ENCODE peak calls at places on chromosomes 4 and X, in eight cellular contexts. B, M, I, A, H, S, P and Z are unnamed samples.

GRCh38 chr4:113069212-113069892 is 19.9 kb downstream of the ANK2 start:
- DNase-seq in S (no peak), I (no peak), B (no peak), M (no peak), H (no peak), A (peak), P (no peak), Z (no peak)

GRCh38 chr4:2072971-2073807 is 14.1 kb downstream of the NAT8L start:
- DNase-seq in I (no peak), B (no peak), P (no peak), S (no peak), A (no peak), M (no peak), H (no peak), Z (no peak)

GRCh38 chr4:48902266-48902665 is 4.3 kb downstream of the OCIAD2 start:
- DNase-seq in S (no peak), I (no peak), B (no peak), H (no peak), A (peak), M (no peak), P (no peak), Z (no peak)

GRCh38 chr4:8754634-8755589 is 116.7 kb downstream of the HMX1 start:
- DNase-seq in A (no peak), S (no peak), I (no peak), P (no peak), M (no peak), B (no peak), H (peak), Z (no peak)

GRCh38 chrX:94908171-94908570 is 1234.2 kb downstream of the FAM133A start:
- DNase-seq in B (no peak), A (no peak), H (no peak), S (no peak), I (no peak), P (no peak), M (no peak), Z (no peak)

GRCh38 chrX:2693526-2694002 is 2.5 kb downstream of the CD99 start:
- DNase-seq in M (no peak), I (no peak), B (no peak), A (no peak), P (no peak), S (no peak), H (no peak), Z (no peak)

GRCh38 chrX:110146521-110146920 is 143.6 kb downstream of the TMEM164 start:
- DNase-seq in H (no peak), B (peak), A (no peak), S (peak), M (peak), P (peak), I (no peak), Z (peak)

GRCh38 chr4:121789960-121790829 is 10.9 kb upstream of the EXOSC9 start:
- DNase-seq in I (no peak), P (no peak), B (peak), M (no peak), H (no peak), A (peak), S (no peak), Z (no peak)

GRCh38 chrX:105745863-105746262 is 76.5 kb upstream of the NRK start:
- DNase-seq in P (no peak), H (no peak), M (no peak), S (no peak), I (no peak), B (no peak), A (peak), Z (no peak)

GRCh38 chrX:27998666-27999065 is 17.4 kb upstream of the DCAF8L1 start:
- DNase-seq in P (no peak), M (no peak), H (no peak), S (no peak), A (no peak), I (no peak), B (no peak), Z (no peak)

GRCh38 chr4:161530710-161531109 is 633.1 kb downstream of the FSTL5 start:
- DNase-seq in H (no peak), M (no peak), S (no peak), I (no peak), P (no peak), B (no peak), A (no peak), Z (no peak)

GRCh38 chr4:88211473-88212252 is 53.2 kb upstream of the ABCG2 start:
- DNase-seq in M (peak), A (peak), H (no peak), S (peak), I (peak), P (peak), B (peak), Z (peak)

GRCh38 chrX:19888419-19888879 is 1.0 kb upstream of the SH3KBP1 start:
- DNase-seq in A (peak), S (peak), P (peak), H (no peak), M (peak), B (peak), I (no peak), Z (peak)

GRCh38 chr4:112648263-112649054 is 11.5 kb downstream of the LARP7 start:
- DNase-seq in H (no peak), I (no peak), B (no peak), P (no peak), S (no peak), A (no peak), M (no peak), Z (no peak)

GRCh38 chrX:132086717-132087116 is 41.1 kb downstream of the FRMD7 start:
- DNase-seq in M (no peak), A (no peak), P (no peak), H (no peak), S (no peak), I (no peak), B (peak), Z (no peak)

GRCh38 chrX:3639236-3639635 is 74.2 kb downstream of the PRKX start:
- DNase-seq in H (no peak), B (peak), P (no peak), I (no peak), A (no peak), M (no peak), S (no peak), Z (no peak)

GRCh38 chrX:105715746-105716145 is 106.6 kb upstream of the NRK start:
- DNase-seq in A (no peak), P (no peak), B (no peak), I (no peak), H (no peak), M (no peak), S (no peak), Z (no peak)

GRCh38 chr4:108774809-108775530 is 12.1 kb upstream of the ETNPPL start:
- DNase-seq in A (peak), H (no peak), B (no peak), P (no peak), I (no peak), S (no peak), M (peak), Z (no peak)

GRCh38 chr4:179867300-179867878 is 2375.8 kb upstream of the TENM3 start:
- DNase-seq in M (no peak), A (peak), P (peak), B (peak), I (no peak), S (peak), H (no peak), Z (no peak)

GRCh38 chr4:28092610-28093009 is 1232.0 kb downstream of the STIM2 start:
- DNase-seq in A (no peak), P (no peak), H (no peak), I (no peak), S (no peak), B (no peak), M (no peak), Z (no peak)

GRCh38 chr4:40452490-40452813 is 117.3 kb downstream of the CHRNA9 start:
- DNase-seq in M (no peak), S (no peak), I (no peak), P (no peak), A (no peak), B (no peak), H (no peak), Z (no peak)

GRCh38 chr4:12319765-12320164 is 891.1 kb upstream of the HS3ST1 start:
- DNase-seq in H (no peak), A (no peak), M (no peak), I (no peak), S (no peak), P (no peak), B (no peak), Z (no peak)

GRCh38 chrX:17413228-17413627 is 38.2 kb downstream of the NHS start:
- DNase-seq in B (peak), H (no peak), M (no peak), A (peak), S (no peak), I (no peak), P (no peak), Z (no peak)

GRCh38 chr4:55321707-55322264 is 24.3 kb upstream of the SRD5A3 start:
- DNase-seq in M (peak), S (no peak), I (no peak), B (peak), A (peak), H (no peak), P (peak), Z (peak)

GRCh38 chr4:761739-762138 is 56.1 kb downstream of the PCGF3 start:
- DNase-seq in I (no peak), A (no peak), H (no peak), S (no peak), B (no peak), M (no peak), P (no peak), Z (no peak)

GRCh38 chrX:39253551-39253950 is 452.3 kb downstream of the MID1IP1 start:
- DNase-seq in S (no peak), I (no peak), B (no peak), A (peak), M (no peak), P (no peak), H (no peak), Z (no peak)